ENCODE peak calls at places on chromosomes 12 and 14, in eight cellular contexts. One of them, this sample, is unnamed.

GRCh38 chr14:96852823-96853422 is 55.7 kb downstream of the VRK1 start:
- DNase-seq in HepG2: peak; percentile 18
- DNase-seq in breast epithelium: no peak
- DNase-seq in adrenal gland: peak; percentile 22
- DNase-seq in uterus: no peak
- DNase-seq in heart left ventricle: no peak
- DNase-seq in esophagus muscularis mucosa: no peak
- DNase-seq in IMR-90: peak; percentile 72
- DNase-seq in this sample: no peak

GRCh38 chr14:103741876-103742275 is 26.3 kb downstream of the ZFYVE21 start:
- DNase-seq in HepG2: no peak
- DNase-seq in breast epithelium: no peak
- DNase-seq in adrenal gland: peak; percentile 11
- DNase-seq in uterus: no peak
- DNase-seq in heart left ventricle: peak; percentile 8
- DNase-seq in esophagus muscularis mucosa: no peak
- DNase-seq in IMR-90: no peak
- DNase-seq in this sample: no peak

GRCh38 chr12:24083787-24084186 is 134.3 kb upstream of the SOX5 start:
- DNase-seq in HepG2: no peak
- DNase-seq in breast epithelium: no peak
- DNase-seq in adrenal gland: no peak
- DNase-seq in uterus: no peak
- DNase-seq in heart left ventricle: no peak
- DNase-seq in esophagus muscularis mucosa: no peak
- DNase-seq in IMR-90: no peak
- DNase-seq in this sample: no peak

GRCh38 chr14:49879683-49880204 is 13.1 kb upstream of the ARF6 start:
- DNase-seq in HepG2: peak; percentile 80
- DNase-seq in breast epithelium: no peak
- DNase-seq in adrenal gland: peak; percentile 69
- DNase-seq in uterus: no peak
- DNase-seq in heart left ventricle: no peak
- DNase-seq in esophagus muscularis mucosa: no peak
- DNase-seq in IMR-90: peak; percentile 54
- DNase-seq in this sample: peak; percentile 51

GRCh38 chr14:68808696-68809095 is 15.8 kb upstream of the ZFP36L1 start:
- DNase-seq in HepG2: no peak
- DNase-seq in breast epithelium: peak; percentile 14
- DNase-seq in adrenal gland: no peak
- DNase-seq in uterus: no peak
- DNase-seq in heart left ventricle: no peak
- DNase-seq in esophagus muscularis mucosa: no peak
- DNase-seq in IMR-90: no peak
- DNase-seq in this sample: no peak

GRCh38 chr12:71685961-71686657 is at the start of gene TMEM19:
- DNase-seq in HepG2: peak; percentile 79
- DNase-seq in breast epithelium: peak; percentile 73
- DNase-seq in adrenal gland: peak; percentile 92
- DNase-seq in uterus: peak; percentile 87
- DNase-seq in heart left ventricle: peak; percentile 93
- DNase-seq in esophagus muscularis mucosa: peak; percentile 97
- DNase-seq in IMR-90: peak; percentile 86
- DNase-seq in this sample: peak; percentile 93

GRCh38 chr12:20549115-20549719 is 145.9 kb upstream of the SLCO1C1 start:
- DNase-seq in HepG2: peak; percentile 4
- DNase-seq in breast epithelium: no peak
- DNase-seq in adrenal gland: no peak
- DNase-seq in uterus: no peak
- DNase-seq in heart left ventricle: no peak
- DNase-seq in esophagus muscularis mucosa: no peak
- DNase-seq in IMR-90: peak; percentile 56
- DNase-seq in this sample: no peak

GRCh38 chr12:58302487-58303011 is 361.2 kb downstream of the ATP23 start:
- DNase-seq in HepG2: no peak
- DNase-seq in breast epithelium: no peak
- DNase-seq in adrenal gland: no peak
- DNase-seq in uterus: no peak
- DNase-seq in heart left ventricle: no peak
- DNase-seq in esophagus muscularis mucosa: no peak
- DNase-seq in IMR-90: no peak
- DNase-seq in this sample: no peak

GRCh38 chr12:40300490-40300889 is 75.7 kb downstream of the LRRK2 start:
- DNase-seq in HepG2: no peak
- DNase-seq in breast epithelium: no peak
- DNase-seq in adrenal gland: no peak
- DNase-seq in uterus: no peak
- DNase-seq in heart left ventricle: no peak
- DNase-seq in esophagus muscularis mucosa: no peak
- DNase-seq in IMR-90: peak; percentile 1
- DNase-seq in this sample: no peak

GRCh38 chr14:34582117-34582680 is 42.7 kb upstream of the EAPP start:
- DNase-seq in HepG2: no peak
- DNase-seq in breast epithelium: no peak
- DNase-seq in adrenal gland: peak; percentile 14
- DNase-seq in uterus: no peak
- DNase-seq in heart left ventricle: no peak
- DNase-seq in esophagus muscularis mucosa: no peak
- DNase-seq in IMR-90: no peak
- DNase-seq in this sample: peak; percentile 13

GRCh38 chr12:70402597-70402996 is 36.5 kb downstream of the KCNMB4 start:
- DNase-seq in HepG2: no peak
- DNase-seq in breast epithelium: no peak
- DNase-seq in adrenal gland: no peak
- DNase-seq in uterus: no peak
- DNase-seq in heart left ventricle: no peak
- DNase-seq in esophagus muscularis mucosa: no peak
- DNase-seq in IMR-90: no peak
- DNase-seq in this sample: no peak

GRCh38 chr14:94361682-94362081 is 26.7 kb downstream of the SERPINA1 start:
- DNase-seq in HepG2: no peak
- DNase-seq in breast epithelium: no peak
- DNase-seq in adrenal gland: no peak
- DNase-seq in uterus: no peak
- DNase-seq in heart left ventricle: no peak
- DNase-seq in esophagus muscularis mucosa: no peak
- DNase-seq in IMR-90: no peak
- DNase-seq in this sample: peak; percentile 5

GRCh38 chr12:130446846-130447654 is 109.4 kb downstream of the PIWIL1 start:
- DNase-seq in HepG2: no peak
- DNase-seq in breast epithelium: no peak
- DNase-seq in adrenal gland: no peak
- DNase-seq in uterus: no peak
- DNase-seq in heart left ventricle: no peak
- DNase-seq in esophagus muscularis mucosa: no peak
- DNase-seq in IMR-90: no peak
- DNase-seq in this sample: no peak

GRCh38 chr14:106875503-106875902 is 1349.1 kb downstream of the TMEM121 start:
- DNase-seq in HepG2: no peak
- DNase-seq in breast epithelium: no peak
- DNase-seq in adrenal gland: no peak
- DNase-seq in uterus: no peak
- DNase-seq in heart left ventricle: no peak
- DNase-seq in esophagus muscularis mucosa: no peak
- DNase-seq in IMR-90: no peak
- DNase-seq in this sample: peak; percentile 51

GRCh38 chr12:53939141-53940108 is 794 bp downstream of the HOXC13 start:
- DNase-seq in HepG2: peak; percentile 24
- DNase-seq in breast epithelium: peak; percentile 71
- DNase-seq in adrenal gland: no peak
- DNase-seq in uterus: no peak
- DNase-seq in heart left ventricle: no peak
- DNase-seq in esophagus muscularis mucosa: no peak
- DNase-seq in IMR-90: no peak
- DNase-seq in this sample: no peak
- H3K27me3 ChIP-seq in HepG2: peaks cover 10% of the 10 kb centered on the region
- H3K27me3 ChIP-seq in breast epithelium: peaks cover 98% of the 10 kb centered on the region
- H3K27me3 ChIP-seq in adrenal gland: peaks cover 100% of the 10 kb centered on the region
- H3K27me3 ChIP-seq in uterus: peaks cover 86% of the 10 kb centered on the region
- H3K27me3 ChIP-seq in heart left ventricle: peaks cover 100% of the 10 kb centered on the region
- H3K27me3 ChIP-seq in esophagus muscularis mucosa: peaks cover 98% of the 10 kb centered on the region
- H3K27me3 ChIP-seq in IMR-90: peaks cover 87% of the 10 kb centered on the region
- H3K27me3 ChIP-seq in this sample: peaks cover 100% of the 10 kb centered on the region

DNA sequence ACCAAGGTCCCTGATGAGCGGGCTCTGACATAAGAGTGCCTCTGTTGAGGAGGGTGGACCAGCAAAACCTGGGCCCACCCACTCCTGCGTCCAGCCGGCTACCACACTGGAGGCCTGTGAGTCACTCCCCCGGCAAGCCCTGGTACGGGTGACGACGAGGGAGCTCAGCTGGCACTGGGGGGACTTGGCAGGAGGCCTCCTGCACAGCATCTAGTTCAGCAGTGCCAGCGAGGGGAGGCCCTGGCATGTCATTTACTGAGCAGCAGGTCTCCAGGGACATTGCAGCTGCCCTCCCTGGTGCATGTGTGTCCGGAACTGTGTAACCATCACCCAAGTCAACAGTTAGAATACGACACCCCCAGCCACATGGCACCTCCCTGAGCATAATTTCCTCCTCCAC is 24.4 kb downstream of the CD9 start:
- DNase-seq in HepG2: no peak
- DNase-seq in breast epithelium: no peak
- DNase-seq in adrenal gland: peak; percentile 86
- DNase-seq in uterus: no peak
- DNase-seq in heart left ventricle: no peak
- DNase-seq in esophagus muscularis mucosa: no peak
- DNase-seq in IMR-90: no peak
- DNase-seq in this sample: no peak
- H3K36me3 ChIP-seq in HepG2: no peaks in the 10 kb centered on the region
- H3K36me3 ChIP-seq in breast epithelium: no peaks in the 10 kb centered on the region
- H3K36me3 ChIP-seq in adrenal gland: peaks cover 21% of the 10 kb centered on the region
- H3K36me3 ChIP-seq in uterus: no peaks in the 10 kb centered on the region
- H3K36me3 ChIP-seq in heart left ventricle: no peaks in the 10 kb centered on the region
- H3K36me3 ChIP-seq in esophagus muscularis mucosa: peaks cover 46% of the 10 kb centered on the region
- H3K36me3 ChIP-seq in IMR-90: no peaks in the 10 kb centered on the region
- H3K36me3 ChIP-seq in this sample: peaks cover 8% of the 10 kb centered on the region

GRCh38 chr12:6614513-6615177 is 7.5 kb upstream of the CHD4 start:
- DNase-seq in HepG2: no peak
- DNase-seq in breast epithelium: no peak
- DNase-seq in adrenal gland: peak; percentile 35
- DNase-seq in uterus: no peak
- DNase-seq in heart left ventricle: no peak
- DNase-seq in esophagus muscularis mucosa: no peak
- DNase-seq in IMR-90: no peak
- DNase-seq in this sample: no peak

GRCh38 chr12:6612652-6613014 is 5.5 kb upstream of the CHD4 start:
- DNase-seq in HepG2: no peak
- DNase-seq in breast epithelium: no peak
- DNase-seq in adrenal gland: peak; percentile 59
- DNase-seq in uterus: no peak
- DNase-seq in heart left ventricle: no peak
- DNase-seq in esophagus muscularis mucosa: no peak
- DNase-seq in IMR-90: no peak
- DNase-seq in this sample: no peak

GRCh38 chr12:6613015-6613775 is 6.0 kb upstream of the CHD4 start:
- DNase-seq in HepG2: peak; percentile 62
- DNase-seq in breast epithelium: peak; percentile 89
- DNase-seq in adrenal gland: no peak
- DNase-seq in uterus: peak; percentile 87
- DNase-seq in heart left ventricle: peak; percentile 86
- DNase-seq in esophagus muscularis mucosa: no peak
- DNase-seq in IMR-90: peak; percentile 72
- DNase-seq in this sample: peak; percentile 79

GRCh38 chr12:6612247-6612646 is 5.1 kb upstream of the CHD4 start:
- DNase-seq in HepG2: no peak
- DNase-seq in breast epithelium: no peak
- DNase-seq in adrenal gland: no peak
- DNase-seq in uterus: peak; percentile 28
- DNase-seq in heart left ventricle: no peak
- DNase-seq in esophagus muscularis mucosa: no peak
- DNase-seq in IMR-90: no peak
- DNase-seq in this sample: no peak

GRCh38 chr12:6613776-6614512 is 6.8 kb upstream of the CHD4 start:
- DNase-seq in HepG2: peak; percentile 97
- DNase-seq in breast epithelium: peak; percentile 93
- DNase-seq in adrenal gland: peak; percentile 95
- DNase-seq in uterus: peak; percentile 93
- DNase-seq in heart left ventricle: peak; percentile 93
- DNase-seq in esophagus muscularis mucosa: peak; percentile 97
- DNase-seq in IMR-90: peak; percentile 99
- DNase-seq in this sample: peak; percentile 90
- TF ChIP-seq POLR2A in HepG2: peak; percentile 75
- TF ChIP-seq POLR2A in breast epithelium: no peak
- TF ChIP-seq POLR2A in adrenal gland: peak; percentile 58
- TF ChIP-seq POLR2A in uterus: peak; percentile 47
- TF ChIP-seq POLR2A in heart left ventricle: no peak
- TF ChIP-seq POLR2A in esophagus muscularis mucosa: no peak
- TF ChIP-seq POLR2A in IMR-90: no peak
- TF ChIP-seq POLR2A in this sample: no peak

GRCh38 chr14:52010173-52010693 is 20.9 kb downstream of the RTRAF start:
- DNase-seq in HepG2: no peak
- DNase-seq in breast epithelium: no peak
- DNase-seq in adrenal gland: no peak
- DNase-seq in uterus: no peak
- DNase-seq in heart left ventricle: no peak
- DNase-seq in esophagus muscularis mucosa: no peak
- DNase-seq in IMR-90: no peak
- DNase-seq in this sample: no peak

GRCh38 chr14:52007211-52007610 is 17.9 kb downstream of the RTRAF start:
- DNase-seq in HepG2: no peak
- DNase-seq in breast epithelium: no peak
- DNase-seq in adrenal gland: no peak
- DNase-seq in uterus: no peak
- DNase-seq in heart left ventricle: no peak
- DNase-seq in esophagus muscularis mucosa: no peak
- DNase-seq in IMR-90: no peak
- DNase-seq in this sample: no peak

GRCh38 chr14:52007637-52008036 is 18.3 kb downstream of the RTRAF start:
- DNase-seq in HepG2: peak; percentile 15
- DNase-seq in breast epithelium: no peak
- DNase-seq in adrenal gland: no peak
- DNase-seq in uterus: no peak
- DNase-seq in heart left ventricle: no peak
- DNase-seq in esophagus muscularis mucosa: no peak
- DNase-seq in IMR-90: no peak
- DNase-seq in this sample: no peak

GRCh38 chr14:52006361-52006760 is 17.0 kb downstream of the RTRAF start:
- DNase-seq in HepG2: no peak
- DNase-seq in breast epithelium: no peak
- DNase-seq in adrenal gland: no peak
- DNase-seq in uterus: no peak
- DNase-seq in heart left ventricle: no peak
- DNase-seq in esophagus muscularis mucosa: no peak
- DNase-seq in IMR-90: no peak
- DNase-seq in this sample: no peak

DNA sequence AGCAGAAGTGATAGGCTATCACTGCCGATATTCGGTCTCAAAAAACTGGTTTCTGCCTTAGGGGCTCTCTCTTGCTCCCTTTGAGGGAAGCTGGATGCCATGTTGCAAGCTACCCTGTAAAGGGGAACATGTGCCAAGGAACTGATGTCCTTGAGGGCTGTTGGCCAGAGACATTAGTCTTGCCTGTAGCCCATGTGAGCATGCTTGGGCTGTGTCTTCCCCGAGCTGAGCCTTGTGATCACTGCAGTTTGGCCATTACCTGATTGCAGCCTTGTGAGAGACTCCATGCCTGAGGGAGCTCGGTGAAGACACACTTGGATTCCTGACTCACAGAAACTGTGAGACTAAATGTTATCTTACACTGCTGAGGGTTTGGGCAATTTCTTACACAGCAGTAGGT is 18.8 kb downstream of the RTRAF start:
- DNase-seq in HepG2: no peak
- DNase-seq in breast epithelium: no peak
- DNase-seq in adrenal gland: peak; percentile 48
- DNase-seq in uterus: no peak
- DNase-seq in heart left ventricle: no peak
- DNase-seq in esophagus muscularis mucosa: no peak
- DNase-seq in IMR-90: no peak
- DNase-seq in this sample: no peak
- H3K27me3 ChIP-seq in HepG2: no peaks in the 10 kb centered on the region
- H3K27me3 ChIP-seq in breast epithelium: no peaks in the 10 kb centered on the region
- H3K27me3 ChIP-seq in adrenal gland: no peaks in the 10 kb centered on the region
- H3K27me3 ChIP-seq in uterus: no peaks in the 10 kb centered on the region
- H3K27me3 ChIP-seq in heart left ventricle: no peaks in the 10 kb centered on the region
- H3K27me3 ChIP-seq in esophagus muscularis mucosa: no peaks in the 10 kb centered on the region
- H3K27me3 ChIP-seq in IMR-90: no peaks in the 10 kb centered on the region
- H3K27me3 ChIP-seq in this sample: no peaks in the 10 kb centered on the region